ENCODE peak calls at places on chromosomes 5 and 9, in six cellular contexts. R, J, X, I, A and M are unnamed samples.
A peak's percentile ranks its signal among the peaks of the same experiment; 100 is the strongest.

GRCh38 chr9:89038354-89039091 is 47.3 kb downstream of the S1PR3 start:
- DNase-seq in R (peak; percentile 97), J (no peak), X (no peak), I (peak; percentile 16), A (peak; percentile 95), M (no peak)

GRCh38 chr5:143279698-143280097 is 123.8 kb downstream of the NR3C1 start:
- DNase-seq in R (peak; percentile 53), J (peak; percentile 49), X (peak; percentile 25), I (peak; percentile 26), A (peak; percentile 89), M (no peak)

GRCh38 chr9:37969130-37969529 is 65.2 kb upstream of the SLC25A51 start:
- DNase-seq in R (peak; percentile 62), J (no peak), X (no peak), I (no peak), A (no peak), M (no peak)

GRCh38 chr5:148559461-148559860 is 94.9 kb downstream of the HTR4 start:
- DNase-seq in R (no peak), J (no peak), X (no peak), I (no peak), A (no peak), M (no peak)

GRCh38 chr9:16727452-16728127 is 142.9 kb downstream of the BNC2 start:
- DNase-seq in R (peak; percentile 39), J (no peak), X (no peak), I (peak; percentile 35), A (no peak), M (no peak)

GRCh38 chr9:69136781-69137180 is 37.3 kb upstream of the TJP2 start:
- DNase-seq in R (no peak), J (peak; percentile 21), X (no peak), I (no peak), A (peak; percentile 0), M (no peak)

GRCh38 chr5:72817639-72818266 is 1.3 kb downstream of the TNPO1 start:
- DNase-seq in R (no peak), J (no peak), X (no peak), I (peak; percentile 38), A (peak; percentile 15), M (no peak)

GRCh38 chr9:95874303-95874988 is 1.0 kb upstream of the ERCC6L2 start:
- DNase-seq in R (peak; percentile 7), J (no peak), X (no peak), I (no peak), A (no peak), M (peak; percentile 1)

GRCh38 chr5:65948115-65948772 is 21.9 kb downstream of the ERBIN start:
- DNase-seq in R (peak; percentile 70), J (no peak), X (no peak), I (no peak), A (no peak), M (no peak)

GRCh38 chr9:3980771-3981170 is 319.1 kb downstream of the GLIS3 start:
- DNase-seq in R (peak; percentile 66), J (no peak), X (no peak), I (peak; percentile 33), A (no peak), M (peak; percentile 43)

GRCh38 chr9:68685770-68686169 is 19.3 kb upstream of the PIP5K1B start:
- DNase-seq in R (no peak), J (peak; percentile 58), X (no peak), I (no peak), A (peak; percentile 75), M (no peak)

GRCh38 chr5:136213919-136214493 is 21.0 kb upstream of the SMIM32 start:
- DNase-seq in R (no peak), J (no peak), X (no peak), I (no peak), A (no peak), M (no peak)

GRCh38 chr9:36492849-36493248 is 79.8 kb upstream of the MELK start:
- DNase-seq in R (peak; percentile 12), J (no peak), X (no peak), I (peak; percentile 16), A (peak; percentile 55), M (no peak)

GRCh38 chr5:149932445-149933350 is 11.9 kb downstream of the PDE6A start:
- DNase-seq in R (no peak), J (peak; percentile 70), X (no peak), I (no peak), A (no peak), M (no peak)

GRCh38 chr5:38670066-38670465 is 113.6 kb upstream of the LIFR start:
- DNase-seq in R (no peak), J (no peak), X (no peak), I (no peak), A (no peak), M (no peak)

GRCh38 chr5:38663276-38663675 is 106.8 kb upstream of the LIFR start:
- DNase-seq in R (no peak), J (no peak), X (no peak), I (no peak), A (no peak), M (no peak)

GRCh38 chr5:38666668-38667498 is 110.4 kb upstream of the LIFR start:
- DNase-seq in R (peak; percentile 34), J (peak; percentile 46), X (no peak), I (peak; percentile 27), A (peak; percentile 33), M (no peak)

GRCh38 chr5:38670878-38671277 is 114.4 kb upstream of the LIFR start:
- DNase-seq in R (no peak), J (no peak), X (no peak), I (peak; percentile 64), A (peak; percentile 41), M (no peak)

GRCh38 chr5:38667499-38667776 is 111.0 kb upstream of the LIFR start:
- DNase-seq in R (no peak), J (no peak), X (no peak), I (no peak), A (no peak), M (no peak)
- H3K4ac ChIP-seq in R (no peak overlapping the region), J (no peak overlapping the region), X (no peak overlapping the region), I (no peak overlapping the region), A (no peak overlapping the region), M (no peak overlapping the region)

DNA sequence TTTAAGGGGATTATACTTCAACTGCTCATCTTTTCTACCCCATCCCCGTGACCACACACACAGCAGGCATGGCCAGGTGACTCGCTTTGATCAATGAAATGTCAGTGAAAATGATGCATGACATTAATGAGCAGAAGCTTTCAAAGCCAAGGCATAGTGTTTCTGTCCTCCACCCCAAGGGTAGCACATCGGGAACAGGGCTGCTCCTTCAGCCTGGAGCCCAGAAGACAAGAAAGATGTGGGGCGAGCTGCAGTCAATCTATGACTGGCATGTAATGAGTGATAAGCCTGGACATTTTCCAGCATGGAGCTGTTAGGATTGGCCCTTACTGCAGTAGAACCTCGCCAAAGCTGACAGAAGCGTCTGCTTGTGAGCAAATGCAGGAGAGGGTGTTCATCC is 122.6 kb upstream of the IRX2 start:
- DNase-seq in R (no peak), J (no peak), X (no peak), I (no peak), A (no peak), M (no peak)
- H4K91ac ChIP-seq in R (no peak overlapping the region), J (no peak overlapping the region), X (no peak overlapping the region), I (no peak overlapping the region), A (no peak overlapping the region), M (no peak overlapping the region)

GRCh38 chr5:179697108-179697507 is 1.7 kb upstream of the CANX start:
- DNase-seq in R (no peak), J (no peak), X (no peak), I (no peak), A (no peak), M (no peak)

GRCh38 chr5:179697993-179698934 is 503 bp upstream of the CANX start:
- DNase-seq in R (peak; percentile 99), J (peak; percentile 100), X (peak; percentile 96), I (peak; percentile 100), A (peak; percentile 100), M (peak; percentile 99)

GRCh38 chr5:179699640-179700298 is 1.0 kb downstream of the CANX start:
- DNase-seq in R (peak; percentile 36), J (no peak), X (no peak), I (peak; percentile 53), A (peak; percentile 48), M (no peak)

GRCh38 chr5:179700401-179700918 is 1.7 kb downstream of the CANX start:
- DNase-seq in R (peak; percentile 14), J (no peak), X (no peak), I (peak; percentile 33), A (peak; percentile 11), M (no peak)

DNA sequence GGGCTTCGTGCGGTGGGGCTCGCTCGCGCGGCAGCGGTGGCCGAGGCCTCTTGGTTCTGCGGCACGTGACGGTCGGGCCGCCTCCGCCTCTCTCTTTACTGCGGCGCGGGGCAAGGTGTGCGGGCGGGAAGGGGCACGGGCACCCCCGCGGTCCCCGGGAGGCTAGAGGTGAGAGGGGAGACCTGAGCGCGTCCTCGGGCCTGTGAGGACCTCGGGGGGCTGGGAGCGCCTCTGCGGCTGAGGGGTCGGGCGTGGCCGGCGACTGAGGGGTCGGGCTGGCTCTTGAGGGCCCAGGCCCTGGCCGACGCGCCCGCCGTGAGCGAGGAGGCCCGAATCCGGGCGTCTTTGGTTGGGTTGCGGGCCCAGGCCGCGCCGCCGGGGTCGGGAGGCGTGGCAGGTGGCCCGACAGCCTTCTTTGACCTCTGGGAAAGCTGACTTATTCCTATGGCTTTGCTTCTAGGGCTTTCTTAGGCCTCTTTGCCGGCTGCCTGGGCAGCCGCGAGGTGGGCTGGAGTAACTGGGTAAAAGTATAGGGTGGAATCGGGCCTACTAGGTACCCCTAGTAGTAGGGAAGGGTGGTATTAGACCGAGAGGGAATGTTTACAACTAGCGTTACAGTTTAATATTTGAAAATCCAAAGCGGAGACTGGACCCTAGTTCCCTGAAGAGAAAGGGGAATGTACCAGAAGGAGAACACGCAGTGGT is at the start of gene CANX:
- DNase-seq in R (no peak), J (no peak), X (no peak), I (no peak), A (peak; percentile 52), M (no peak)
- H3K4ac ChIP-seq in R (peak within 1 kb of the TSS; percentile 96), J (peak within 1 kb of the TSS; percentile 32), X (peak within 1 kb of the TSS; percentile 89), I (peak within 1 kb of the TSS; percentile 100), A (peak within 1 kb of the TSS; percentile 100), M (peak within 1 kb of the TSS; percentile 84)

GRCh38 chr5:112862085-112862484 is 998 bp downstream of the SRP19 start:
- DNase-seq in R (no peak), J (no peak), X (no peak), I (peak; percentile 14), A (no peak), M (no peak)

GRCh38 chr5:112861638-112861985 is 525 bp downstream of the SRP19 start:
- DNase-seq in R (no peak), J (no peak), X (no peak), I (no peak), A (no peak), M (no peak)

GRCh38 chr5:112857866-112858265 is 3.2 kb upstream of the SRP19 start:
- DNase-seq in R (no peak), J (no peak), X (no peak), I (no peak), A (no peak), M (no peak)

GRCh38 chr5:112863549-112863948 is 2.5 kb downstream of the SRP19 start:
- DNase-seq in R (no peak), J (no peak), X (no peak), I (no peak), A (peak; percentile 58), M (no peak)

DNA sequence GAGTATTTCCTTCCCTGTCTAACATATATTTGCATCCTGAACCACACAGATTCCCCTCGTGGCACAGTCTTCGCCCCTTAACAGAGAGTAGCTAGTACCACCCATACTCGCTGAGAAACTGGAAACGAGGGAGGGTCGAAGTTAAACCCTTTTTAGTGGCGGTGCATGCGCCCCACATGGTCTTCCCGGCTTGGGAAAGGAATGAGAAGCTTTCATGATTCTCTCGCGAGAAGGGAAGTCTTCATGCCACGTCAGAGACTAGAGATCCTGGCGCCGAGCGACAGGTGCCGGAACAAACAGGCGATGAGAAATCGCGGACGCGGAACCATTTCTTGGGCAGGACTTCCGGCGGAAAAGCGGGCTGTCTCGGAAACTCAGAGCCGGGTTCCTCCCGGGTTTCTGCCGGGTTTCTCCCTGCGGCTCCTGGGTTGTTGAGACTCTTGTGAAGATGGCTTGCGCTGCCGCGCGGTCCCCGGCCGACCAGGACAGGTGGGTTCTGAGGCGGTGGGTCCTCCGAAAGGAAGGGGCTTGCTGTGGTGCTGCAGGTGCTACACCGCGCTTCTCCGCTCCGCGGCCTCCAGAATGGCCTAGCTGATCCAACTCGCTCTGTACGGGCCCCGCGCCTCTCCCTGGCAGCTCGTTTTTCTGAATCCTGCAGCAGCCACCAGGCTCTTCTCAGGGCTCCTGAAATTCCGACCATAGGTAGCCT is at the start of gene SRP19:
- DNase-seq in R (peak; percentile 98), J (peak; percentile 96), X (peak; percentile 90), I (peak; percentile 98), A (peak; percentile 99), M (peak; percentile 88)
- H4K91ac ChIP-seq in R (peak within 1 kb of the TSS; percentile 95), J (no peak within 1 kb of the TSS), X (no peak within 1 kb of the TSS), I (no peak within 1 kb of the TSS), A (peak within 1 kb of the TSS; percentile 86), M (no peak within 1 kb of the TSS)